ENCODE peak calls at places on chromosome 3, in eight cellular contexts. E is A549; W is heart left ventricle; K is CD8-positive, alpha-beta T cell; R is right atrium auricular region; O is thoracic aorta; Z is HCT116; T is cardiac fibroblast. V is an unnamed sample.

GRCh38 chr3:116566478-116566960 is 121.2 kb upstream of the LSAMP start:
- DNase-seq in E (no peak), W (no peak), K (no peak), R (no peak), O (no peak), Z (no peak), T (no peak), V (no peak)

GRCh38 chr3:179451335-179452165 is at the start of gene GNB4:
- DNase-seq in E (peak; percentile 75), W (peak; percentile 88), K (peak; percentile 14), R (peak; percentile 69), O (peak; percentile 36), Z (no peak), T (peak; percentile 79), V (peak; percentile 78)

GRCh38 chr3:179194931-179195330 is 46.8 kb downstream of the PIK3CA start:
- DNase-seq in E (no peak), W (no peak), K (no peak), R (no peak), O (no peak), Z (no peak), T (peak; percentile 8), V (no peak)

GRCh38 chr3:4426782-4427344 is 40.2 kb downstream of the SUMF1 start:
- DNase-seq in E (peak; percentile 7), W (peak; percentile 29), K (no peak), R (no peak), O (no peak), Z (peak; percentile 3), T (peak; percentile 98), V (peak; percentile 84)

GRCh38 chr3:174951023-174951422 is 91.9 kb downstream of the NAALADL2 start:
- DNase-seq in E (peak; percentile 44), W (no peak), K (no peak), R (no peak), O (no peak), Z (peak; percentile 33), T (peak; percentile 92), V (peak; percentile 73)

GRCh38 chr3:127820871-127821853 is 1.2 kb downstream of the MGLL start:
- DNase-seq in E (no peak), W (no peak), K (no peak), R (no peak), O (no peak), Z (no peak), T (peak; percentile 46), V (peak; percentile 16)

GRCh38 chr3:56468184-56469106 is at the start of gene ERC2:
- DNase-seq in E (peak; percentile 3), W (peak; percentile 29), K (no peak), R (no peak), O (no peak), Z (no peak), T (peak; percentile 18), V (peak; percentile 6)

GRCh38 chr3:123706871-123707270 is 122.0 kb upstream of the HACD2 start:
- DNase-seq in E (no peak), W (no peak), K (no peak), R (no peak), O (no peak), Z (no peak), T (peak; percentile 55), V (no peak)

GRCh38 chr3:128073807-128074206 is 21.6 kb downstream of the SEC61A1 start:
- DNase-seq in E (no peak), W (no peak), K (no peak), R (no peak), O (no peak), Z (no peak), T (peak; percentile 71), V (peak; percentile 56)

GRCh38 chr3:142053244-142053643 is 96.1 kb downstream of the TFDP2 start:
- DNase-seq in E (no peak), W (no peak), K (no peak), R (no peak), O (no peak), Z (no peak), T (peak; percentile 47), V (peak; percentile 13)

GRCh38 chr3:52090620-52091468 is 34.5 kb upstream of the DUSP7 start:
- DNase-seq in E (no peak), W (peak; percentile 29), K (no peak), R (no peak), O (no peak), Z (no peak), T (no peak), V (no peak)

GRCh38 chr3:168080499-168081170 is 15.1 kb downstream of the GOLIM4 start:
- DNase-seq in E (no peak), W (no peak), K (no peak), R (no peak), O (no peak), Z (no peak), T (no peak), V (no peak)

GRCh38 chr3:106428565-106428994 is 559.8 kb upstream of the CBLB start:
- DNase-seq in E (peak; percentile 79), W (peak; percentile 35), K (no peak), R (peak; percentile 74), O (no peak), Z (no peak), T (peak; percentile 99), V (peak; percentile 99)

GRCh38 chr3:85678713-85679112 is 719.9 kb downstream of the CADM2 start:
- DNase-seq in E (no peak), W (no peak), K (no peak), R (no peak), O (no peak), Z (no peak), T (no peak), V (no peak)

GRCh38 chr3:64594129-64594528 is 93.7 kb downstream of the ADAMTS9 start:
- DNase-seq in E (no peak), W (no peak), K (no peak), R (no peak), O (no peak), Z (no peak), T (no peak), V (no peak)

GRCh38 chr3:13012228-13012691 is 61.0 kb downstream of the IQSEC1 start:
- DNase-seq in E (no peak), W (peak; percentile 76), K (peak; percentile 41), R (peak; percentile 84), O (no peak), Z (no peak), T (peak; percentile 50), V (no peak)

GRCh38 chr3:101673953-101674352 is 3.0 kb downstream of the ZBTB11 start:
- DNase-seq in E (no peak), W (no peak), K (no peak), R (no peak), O (no peak), Z (no peak), T (no peak), V (no peak)

GRCh38 chr3:101676765-101677435 is at the start of gene ZBTB11:
- DNase-seq in E (peak; percentile 100), W (peak; percentile 100), K (peak; percentile 100), R (peak; percentile 100), O (peak; percentile 96), Z (peak; percentile 100), T (peak; percentile 100), V (peak; percentile 100)

GRCh38 chr3:101676219-101676764 is 640 bp downstream of the ZBTB11 start:
- DNase-seq in E (peak; percentile 95), W (peak; percentile 97), K (peak; percentile 94), R (peak; percentile 92), O (peak; percentile 63), Z (peak; percentile 88), T (peak; percentile 95), V (peak; percentile 92)

GRCh38 chr3:101675709-101676218 is 1.2 kb downstream of the ZBTB11 start:
- DNase-seq in E (no peak), W (peak; percentile 40), K (no peak), R (no peak), O (no peak), Z (no peak), T (no peak), V (no peak)

GRCh38 chr3:101674518-101674917 is 2.4 kb downstream of the ZBTB11 start:
- DNase-seq in E (no peak), W (no peak), K (no peak), R (no peak), O (no peak), Z (no peak), T (no peak), V (no peak)
- H3K4me3 ChIP-seq in E (no peak overlapping the region), W (no peak overlapping the region), K (no peak overlapping the region), R (no peak overlapping the region), O (no peak overlapping the region), Z (no peak overlapping the region), T (no peak overlapping the region), V (no peak overlapping the region)

GRCh38 chr3:193240850-193241706 is at the start of gene PLAAT1:
- DNase-seq in E (peak; percentile 17), W (peak; percentile 81), K (no peak), R (no peak), O (no peak), Z (no peak), T (peak; percentile 16), V (peak; percentile 9)
- H3K4me3 ChIP-seq in E (peak within 1 kb of the TSS; percentile 59), W (peak within 1 kb of the TSS; percentile 49), K (no peak within 1 kb of the TSS), R (peak within 1 kb of the TSS; percentile 50), O (peak within 1 kb of the TSS; percentile 72), Z (no peak within 1 kb of the TSS), T (peak within 1 kb of the TSS; percentile 33), V (peak within 1 kb of the TSS; percentile 55)

DNA sequence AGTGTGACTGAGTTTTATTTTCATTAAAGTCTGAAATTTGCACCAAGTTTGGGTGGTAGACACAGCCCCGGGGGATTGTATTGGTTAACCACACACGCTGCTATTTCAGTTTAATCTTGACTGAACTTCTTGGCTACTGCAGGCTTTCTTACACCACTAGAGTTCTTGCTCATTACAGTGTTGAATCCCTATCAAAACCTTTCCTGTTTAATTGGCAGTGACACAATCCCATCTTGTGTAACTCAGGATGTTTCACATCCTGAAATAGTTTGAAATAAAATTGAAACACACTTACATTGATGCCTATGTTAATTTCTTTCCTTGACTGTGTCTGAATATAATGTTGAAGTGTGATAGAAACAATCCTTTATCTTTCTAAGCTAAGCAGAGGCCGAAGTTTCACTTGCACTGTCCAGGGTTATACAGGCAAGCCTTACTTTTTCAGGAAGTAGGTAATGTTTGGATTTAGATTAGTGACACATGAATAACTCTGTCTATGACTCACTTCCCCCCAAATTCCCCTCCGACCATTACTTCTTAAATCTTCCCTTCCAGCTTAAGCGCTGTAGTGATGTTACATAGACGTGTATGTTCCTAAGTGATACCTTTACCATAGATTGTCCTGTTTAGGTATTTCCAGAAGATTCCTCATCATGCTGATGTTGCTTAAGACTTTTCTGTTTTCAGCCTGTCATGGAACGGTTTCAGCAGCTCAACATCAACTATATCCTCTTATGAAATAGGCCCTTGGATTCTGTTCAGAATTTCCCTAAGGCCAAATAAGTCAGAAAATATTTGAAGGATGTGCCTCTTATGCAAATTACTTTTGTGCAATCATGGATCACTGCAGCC is 16.8 kb downstream of the ATG7 start:
- DNase-seq in E (peak; percentile 79), W (no peak), K (no peak), R (no peak), O (no peak), Z (peak; percentile 18), T (peak; percentile 98), V (peak; percentile 96)
- H3K4me3 ChIP-seq in E (peak overlapping the region; percentile 6), W (no peak overlapping the region), K (no peak overlapping the region), R (no peak overlapping the region), O (peak overlapping the region; percentile 51), Z (no peak overlapping the region), T (no peak overlapping the region), V (no peak overlapping the region)

DNA sequence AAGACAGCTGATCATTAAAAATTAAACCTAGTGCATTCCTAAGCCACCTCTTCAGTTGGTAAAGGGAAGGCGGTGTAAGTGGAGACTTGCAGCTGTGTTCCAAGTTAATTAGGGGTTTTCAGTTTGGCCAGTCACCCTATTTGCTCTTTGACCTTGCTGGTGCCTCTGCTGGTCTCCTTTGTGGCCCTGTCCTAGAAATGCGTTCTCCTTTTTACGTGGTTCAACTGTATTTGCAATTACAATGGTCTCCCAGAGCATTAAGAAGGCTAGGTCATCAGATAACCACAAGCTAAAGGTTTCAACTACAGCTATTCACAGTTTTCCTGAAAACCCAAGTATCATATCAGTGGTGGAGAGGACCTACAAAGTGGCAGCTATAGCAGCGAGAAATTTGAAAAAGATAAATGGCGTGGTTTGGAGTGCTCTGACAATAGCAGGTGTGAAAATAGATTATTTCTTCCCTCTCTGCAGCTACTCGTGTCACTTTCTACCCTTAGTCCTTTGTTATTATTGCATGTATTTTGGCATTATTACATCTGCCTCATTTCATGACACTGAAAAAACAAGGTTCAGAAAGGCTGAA is 203.5 kb upstream of the TBC1D5 start:
- DNase-seq in E (no peak), W (no peak), K (no peak), R (no peak), O (no peak), Z (no peak), T (no peak), V (no peak)
- H3K4me3 ChIP-seq in E (no peak overlapping the region), W (no peak overlapping the region), K (no peak overlapping the region), R (no peak overlapping the region), O (no peak overlapping the region), Z (no peak overlapping the region), T (no peak overlapping the region), V (no peak overlapping the region)

V was measured in fibroblast of the aortic adventitia.